ENCODE peak calls at places on chromosome 21, in five cellular contexts. F, K, T, A and B are unnamed samples.

GRCh38 chr21:46540087-46540710 is 64.7 kb downstream of the S100B start:
- DNase-seq in A (no peak), K (peak), F (no peak), T (no peak), B (no peak)

GRCh38 chr21:39037807-39038405 is 145.3 kb downstream of the PSMG1 start:
- DNase-seq in K (no peak), T (peak), A (no peak), F (no peak), B (peak)

GRCh38 chr21:44527156-44527982 is 12.6 kb downstream of the KRTAP10-1 start:
- DNase-seq in T (no peak), F (no peak), K (no peak), A (no peak), B (no peak)

GRCh38 chr21:25878334-25878733 is 143.6 kb downstream of the GABPA start:
- DNase-seq in A (no peak), T (no peak), F (peak), K (no peak), B (peak)

GRCh38 chr21:31266241-31266640 is 77.8 kb downstream of the TIAM1 start:
- DNase-seq in A (no peak), F (no peak), K (no peak), T (no peak), B (no peak)

GRCh38 chr21:41817228-41817627 is 50.4 kb upstream of the RIPK4 start:
- DNase-seq in T (peak), A (peak), K (peak), F (peak), B (peak)

GRCh38 chr21:44353200-44353970 is at the start of gene TRPM2:
- DNase-seq in T (no peak), F (peak), A (peak), K (peak), B (peak)

GRCh38 chr21:16605588-16605987 is 875.8 kb downstream of the USP25 start:
- DNase-seq in K (no peak), F (peak), A (no peak), T (no peak), B (peak)

GRCh38 chr21:46600978-46601377 is 3.9 kb downstream of the S100B start:
- DNase-seq in K (no peak), F (no peak), T (no peak), A (no peak), B (no peak)

GRCh38 chr21:46022551-46023107 is 41.1 kb downstream of the COL6A1 start:
- DNase-seq in F (no peak), A (peak), T (no peak), K (no peak), B (no peak)

GRCh38 chr21:25660233-25660632 is 21.2 kb downstream of the JAM2 start:
- DNase-seq in K (no peak), A (no peak), F (no peak), T (no peak), B (no peak)

GRCh38 chr21:16070207-16070651 is 340.4 kb downstream of the USP25 start:
- DNase-seq in A (peak), T (no peak), K (no peak), F (no peak), B (no peak)

GRCh38 chr21:26136686-26137085 is 33.9 kb downstream of the APP start:
- DNase-seq in A (no peak), F (no peak), K (no peak), T (no peak), B (no peak)

GRCh38 chr21:45865106-45865835 is 116.3 kb upstream of the COL6A1 start:
- DNase-seq in K (no peak), A (peak), F (peak), T (no peak), B (peak)

GRCh38 chr21:45460011-45460565 is 55.1 kb downstream of the COL18A1 start:
- DNase-seq in A (no peak), T (no peak), K (no peak), F (no peak), B (no peak)

GRCh38 chr21:28906236-28906635 is 86.4 kb downstream of the LTN1 start:
- DNase-seq in T (no peak), A (no peak), K (no peak), F (no peak), B (no peak)

GRCh38 chr21:31282095-31282709 is 61.9 kb downstream of the TIAM1 start:
- DNase-seq in T (no peak), F (peak), K (no peak), A (peak), B (peak)

GRCh38 chr21:32456497-32456918 is 44.0 kb downstream of the EVA1C start:
- DNase-seq in T (no peak), F (peak), K (no peak), A (peak), B (peak)

GRCh38 chr21:41717573-41718330 is 49.1 kb downstream of the RIPK4 start:
- DNase-seq in T (no peak), A (no peak), K (no peak), F (no peak), B (no peak)

GRCh38 chr21:36744560-36745231 is 45.8 kb downstream of the SIM2 start:
- DNase-seq in T (no peak), A (no peak), K (no peak), F (no peak), B (no peak)

GRCh38 chr21:29164330-29164942 is 34.0 kb downstream of the MAP3K7CL start:
- DNase-seq in K (no peak), T (peak), F (peak), A (peak), B (peak)

GRCh38 chr21:42565886-42566523 is 52.4 kb downstream of the SLC37A1 start:
- DNase-seq in A (no peak), F (no peak), T (no peak), K (no peak), B (no peak)

GRCh38 chr21:42737969-42738590 is 84.7 kb downstream of the PDE9A start:
- DNase-seq in K (peak), T (no peak), A (no peak), F (peak), B (peak)

GRCh38 chr21:35449846-35450245 is 400.7 kb upstream of the RUNX1 start:
- DNase-seq in K (no peak), T (no peak), A (no peak), F (no peak), B (no peak)

GRCh38 chr21:43937051-43937832 is 72.2 kb downstream of the AGPAT3 start:
- DNase-seq in F (no peak), A (no peak), T (no peak), K (no peak), B (no peak)

GRCh38 chr21:25561668-25562641 is 45.3 kb downstream of the MRPL39 start:
- DNase-seq in K (no peak), F (peak), A (peak), T (peak), B (peak)

GRCh38 chr21:41926068-41926806 is 27.6 kb downstream of the C2CD2 start:
- DNase-seq in F (peak), T (no peak), A (peak), K (peak), B (peak)

GRCh38 chr21:34722684-34723300 is 54.0 kb downstream of the CLIC6 start:
- DNase-seq in T (peak), K (no peak), A (no peak), F (no peak), B (no peak)

GRCh38 chr21:14243877-14244276 is 27.9 kb downstream of the RBM11 start:
- DNase-seq in K (no peak), A (no peak), T (no peak), F (no peak), B (no peak)

GRCh38 chr21:35303085-35303484 is 254.0 kb upstream of the RUNX1 start:
- DNase-seq in T (no peak), F (peak), A (peak), K (no peak), B (peak)

GRCh38 chr21:45824546-45825208 is 156.9 kb upstream of the COL6A1 start:
- DNase-seq in F (no peak), K (no peak), A (no peak), T (no peak), B (no peak)

GRCh38 chr21:42550817-42551216 is 37.2 kb downstream of the SLC37A1 start:
- DNase-seq in F (no peak), K (no peak), A (no peak), T (no peak), B (no peak)

GRCh38 chr21:39126486-39126806 is 56.8 kb downstream of the PSMG1 start:
- DNase-seq in A (no peak), F (no peak), T (no peak), K (no peak), B (no peak)

GRCh38 chr21:42973309-42973990 is 912 bp upstream of the PKNOX1 start:
- DNase-seq in A (no peak), F (no peak), K (no peak), T (no peak), B (no peak)